ENCODE peak calls at places on chromosome 15, in seven cellular contexts. K, E, M, R, N, Q and S are unnamed samples.

GRCh38 chr15:49492834-49493233 is 69.8 kb downstream of the FGF7 start:
- DNase-seq in M (no peak), E (no peak), K (no peak), N (no peak), Q (no peak), R (peak; percentile 90), S (no peak)

GRCh38 chr15:67547836-67548531 is 5.5 kb downstream of the MAP2K5 start:
- DNase-seq in E (no peak), N (no peak), R (peak; percentile 73), Q (no peak), M (no peak), K (no peak), S (no peak)

GRCh38 chr15:76060098-76060989 is 559 bp downstream of the TMEM266 start:
- DNase-seq in N (no peak), M (no peak), K (no peak), E (no peak), R (no peak), Q (no peak), S (peak; percentile 34)

GRCh38 chr15:31323627-31324026 is 3.0 kb upstream of the KLF13 start:
- DNase-seq in M (no peak), N (no peak), K (no peak), R (no peak), E (no peak), Q (no peak), S (no peak)

GRCh38 chr15:57537072-57537471 is 54.6 kb upstream of the MYZAP start:
- DNase-seq in K (no peak), R (peak; percentile 26), N (no peak), M (peak; percentile 10), E (no peak), Q (peak; percentile 13), S (no peak)

GRCh38 chr15:66356359-66357236 is at the start of gene TIPIN:
- DNase-seq in N (peak; percentile 93), M (peak; percentile 91), Q (peak; percentile 90), K (peak; percentile 84), E (peak; percentile 98), R (peak; percentile 95), S (peak; percentile 87)

GRCh38 chr15:81001180-81002003 is 669 bp downstream of the TLNRD1 start:
- DNase-seq in K (no peak), N (peak; percentile 77), R (peak; percentile 35), M (no peak), Q (no peak), E (peak; percentile 59), S (no peak)

GRCh38 chr15:34693053-34693744 is 61.6 kb downstream of the GJD2 start:
- DNase-seq in Q (no peak), K (no peak), M (no peak), E (no peak), N (no peak), R (peak; percentile 59), S (no peak)

GRCh38 chr15:67135494-67135893 is 70.1 kb downstream of the SMAD3 start:
- DNase-seq in E (no peak), N (no peak), K (no peak), R (peak; percentile 93), Q (peak; percentile 71), M (no peak), S (no peak)

GRCh38 chr15:68552344-68552743 is 26.4 kb upstream of the CORO2B start:
- DNase-seq in K (no peak), R (no peak), N (no peak), M (no peak), Q (no peak), E (no peak), S (no peak)

GRCh38 chr15:27623560-27624305 is 475.4 kb downstream of the OCA2 start:
- DNase-seq in R (no peak), Q (no peak), N (no peak), E (no peak), M (no peak), K (no peak), S (no peak)

GRCh38 chr15:45948226-45948625 is 313.4 kb downstream of the SQOR start:
- DNase-seq in Q (no peak), E (no peak), N (no peak), K (peak; percentile 13), R (no peak), M (no peak), S (no peak)

GRCh38 chr15:73956276-73957086 is 30.2 kb downstream of the LOXL1 start:
- DNase-seq in K (no peak), M (peak; percentile 79), E (no peak), N (no peak), R (peak; percentile 92), Q (no peak), S (no peak)

GRCh38 chr15:51970132-51970817 is 1.3 kb downstream of the LEO1 start:
- DNase-seq in N (no peak), K (no peak), M (no peak), R (no peak), E (no peak), Q (peak; percentile 78), S (no peak)

GRCh38 chr15:25185156-25185710 is 230.4 kb downstream of the SNRPN start:
- DNase-seq in R (no peak), E (no peak), M (no peak), Q (no peak), K (no peak), N (no peak), S (no peak)

GRCh38 chr15:77581896-77582569 is 50.7 kb downstream of the LINGO1 start:
- DNase-seq in Q (no peak), K (no peak), M (no peak), E (no peak), R (no peak), N (no peak), S (no peak)

GRCh38 chr15:38554354-38554753 is 10.3 kb downstream of the RASGRP1 start:
- DNase-seq in Q (no peak), E (no peak), K (no peak), M (no peak), R (peak; percentile 82), N (no peak), S (no peak)

GRCh38 chr15:99409560-99409959 is 156.2 kb upstream of the MEF2A start:
- DNase-seq in R (no peak), Q (no peak), E (no peak), N (no peak), K (no peak), M (no peak), S (no peak)

GRCh38 chr15:99409097-99409473 is 156.7 kb upstream of the MEF2A start:
- DNase-seq in M (peak; percentile 38), Q (peak; percentile 66), R (peak; percentile 60), N (peak; percentile 70), K (peak; percentile 49), E (peak; percentile 76), S (no peak)

GRCh38 chr15:99411234-99411633 is 154.6 kb upstream of the MEF2A start:
- DNase-seq in Q (no peak), R (no peak), N (no peak), E (no peak), K (no peak), M (no peak), S (no peak)

GRCh38 chr15:99412082-99412481 is 153.7 kb upstream of the MEF2A start:
- DNase-seq in E (no peak), N (no peak), M (no peak), K (no peak), R (no peak), Q (no peak), S (no peak)

GRCh38 chr15:99410477-99410876 is 155.3 kb upstream of the MEF2A start:
- DNase-seq in K (no peak), Q (no peak), N (no peak), M (no peak), E (no peak), R (no peak), S (no peak)
- TF ChIP-seq RAD21 in K (no peak), Q (no peak), N (no peak), M (no peak), E (no peak), R (no peak), S (no peak)

DNA sequence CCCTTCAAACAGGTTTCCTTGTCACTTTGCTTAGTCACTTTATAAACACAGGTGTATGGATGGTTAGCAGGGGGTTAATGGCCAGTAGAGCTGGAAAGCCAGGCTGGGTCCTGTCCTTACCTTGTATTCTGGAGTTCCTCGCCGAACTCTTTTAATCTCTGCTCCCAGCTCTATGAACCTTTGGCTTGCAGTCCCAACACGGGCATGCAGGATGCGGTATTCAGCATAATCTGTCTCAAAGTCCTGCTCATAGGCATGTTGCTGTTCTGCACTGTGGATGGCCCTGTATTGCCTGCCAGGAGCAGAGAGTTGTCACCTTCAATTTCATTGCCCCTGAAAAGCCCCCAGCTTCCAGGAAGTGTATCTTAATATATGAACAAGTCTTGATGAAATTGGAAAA is 2.7 kb downstream of the ELL3 start:
- DNase-seq in N (no peak), R (no peak), M (no peak), E (no peak), Q (no peak), K (no peak), S (no peak)
- TF ChIP-seq RAD21 in N (no peak), R (no peak), M (no peak), E (no peak), Q (no peak), K (no peak), S (no peak)

GRCh38 chr15:98778263-98778959 is 130.1 kb downstream of the IGF1R start:
- DNase-seq in K (no peak), E (no peak), R (no peak), N (no peak), M (no peak), Q (no peak), S (no peak)

GRCh38 chr15:98774756-98775497 is 126.6 kb downstream of the IGF1R start:
- DNase-seq in M (no peak), R (peak; percentile 52), K (no peak), N (no peak), Q (peak; percentile 35), E (no peak), S (no peak)

GRCh38 chr15:98775498-98776230 is 127.3 kb downstream of the IGF1R start:
- DNase-seq in Q (no peak), N (no peak), R (no peak), K (no peak), E (no peak), M (no peak), S (no peak)

GRCh38 chr15:98777426-98777825 is 129.1 kb downstream of the IGF1R start:
- DNase-seq in Q (no peak), R (no peak), M (no peak), K (no peak), E (no peak), N (no peak), S (no peak)

GRCh38 chr15:98776607-98777281 is 128.4 kb downstream of the IGF1R start:
- DNase-seq in K (no peak), Q (peak; percentile 78), E (no peak), M (no peak), R (peak; percentile 50), N (no peak), S (peak; percentile 67)
- TF ChIP-seq RAD21 in K (no peak), Q (no peak), E (no peak), M (no peak), R (no peak), N (no peak), S (no peak)

GRCh38 chr15:79370716-79371115 is 59.8 kb downstream of the TMED3 start:
- DNase-seq in E (no peak), K (no peak), R (peak; percentile 83), N (no peak), M (no peak), Q (no peak), S (no peak)

GRCh38 chr15:79373728-79374127 is 58.4 kb upstream of the MINAR1 start:
- DNase-seq in R (no peak), E (no peak), M (no peak), Q (no peak), K (no peak), N (no peak), S (no peak)

GRCh38 chr15:79372428-79372827 is 59.7 kb upstream of the MINAR1 start:
- DNase-seq in N (no peak), R (no peak), E (no peak), K (no peak), Q (no peak), M (no peak), S (no peak)

GRCh38 chr15:79373068-79373467 is 59.1 kb upstream of the MINAR1 start:
- DNase-seq in Q (no peak), N (no peak), K (no peak), R (peak; percentile 60), M (no peak), E (no peak), S (no peak)

GRCh38 chr15:79371581-79371980 is 60.6 kb upstream of the MINAR1 start:
- DNase-seq in K (no peak), Q (no peak), M (no peak), E (no peak), N (no peak), R (no peak), S (no peak)
- TF ChIP-seq RAD21 in K (no peak), Q (no peak), M (no peak), E (no peak), N (no peak), R (no peak), S (no peak)